ENCODE peak calls at places on chromosomes 16 and 17, in six cellular contexts. J is HepG2, K is Panc1, T is upper lobe of left lung, N is GM12878, I is GM23338. P is an unnamed sample.

GRCh38 chr16:2955779-2956565 is 8.1 kb upstream of the KREMEN2 start:
- ATAC-seq in J (peak), T (no peak), N (peak), I (peak), K (peak), P (no peak)

GRCh38 chr16:17457997-17458396 is 12.8 kb downstream of the XYLT1 start:
- ATAC-seq in I (no peak), N (no peak), K (no peak), T (no peak), J (no peak), P (no peak)

GRCh38 chr16:12639044-12639443 is 164.6 kb downstream of the CPPED1 start:
- ATAC-seq in K (no peak), T (no peak), I (no peak), J (no peak), N (peak), P (no peak)

GRCh38 chr16:88978608-88979346 is 1.8 kb upstream of the CBFA2T3 start:
- ATAC-seq in N (peak), T (no peak), I (no peak), K (no peak), J (no peak), P (no peak)

GRCh38 chr17:37802061-37802460 is 57.2 kb upstream of the HNF1B start:
- ATAC-seq in T (no peak), I (no peak), N (no peak), K (no peak), J (no peak), P (no peak)

GRCh38 chr17:50281739-50282401 is 7.6 kb downstream of the TMEM92 start:
- ATAC-seq in T (no peak), N (no peak), I (no peak), K (no peak), J (no peak), P (no peak)

GRCh38 chr17:80963812-80964211 is 27.8 kb upstream of the CHMP6 start:
- ATAC-seq in K (no peak), J (no peak), T (no peak), I (no peak), N (no peak), P (no peak)

GRCh38 chr16:53504161-53504663 is 1.2 kb upstream of the AKTIP start:
- ATAC-seq in I (no peak), T (peak), J (peak), N (peak), K (no peak), P (no peak)

GRCh38 chr17:50949128-50950001 is 83.2 kb upstream of the TOB1 start:
- ATAC-seq in T (no peak), I (peak), N (no peak), J (peak), K (peak), P (no peak)

GRCh38 chr17:76292567-76292966 is 15.5 kb downstream of the QRICH2 start:
- ATAC-seq in T (no peak), K (no peak), J (no peak), I (no peak), N (no peak), P (no peak)

GRCh38 chr17:1229891-1230571 is 40.2 kb upstream of the BHLHA9 start:
- ATAC-seq in I (no peak), T (peak), J (peak), N (no peak), K (no peak), P (no peak)

GRCh38 chr16:57049678-57050077 is 42.7 kb upstream of the CPNE2 start:
- ATAC-seq in K (no peak), T (no peak), I (no peak), N (peak), J (no peak), P (no peak)

GRCh38 chr17:5686246-5686645 is 101.9 kb upstream of the NLRP1 start:
- ATAC-seq in J (no peak), T (no peak), N (no peak), K (no peak), I (no peak), P (no peak)

GRCh38 chr17:78534492-78535284 is 42.5 kb downstream of the DNAH17 start:
- ATAC-seq in J (no peak), N (no peak), I (no peak), K (no peak), T (peak), P (peak)

GRCh38 chr16:89334050-89334449 is 116.5 kb downstream of the ZNF778 start:
- ATAC-seq in I (no peak), J (peak), K (no peak), T (no peak), N (peak), P (peak)

GRCh38 chr17:43568506-43569082 is 22.5 kb upstream of the ETV4 start:
- ATAC-seq in I (no peak), J (no peak), K (no peak), N (no peak), T (no peak), P (no peak)

GRCh38 chr16:75074920-75075687 is 41.5 kb downstream of the LDHD start:
- ATAC-seq in I (no peak), T (peak), J (no peak), N (peak), K (no peak), P (peak)

GRCh38 chr17:78939615-78940014 is 14.4 kb upstream of the TIMP2 start:
- ATAC-seq in T (no peak), I (no peak), K (no peak), N (no peak), J (no peak), P (no peak)

GRCh38 chr17:48564200-48565023 is 13.7 kb downstream of the HOXB4 start:
- ATAC-seq in K (no peak), J (no peak), N (no peak), I (peak), T (peak), P (peak)

DNA sequence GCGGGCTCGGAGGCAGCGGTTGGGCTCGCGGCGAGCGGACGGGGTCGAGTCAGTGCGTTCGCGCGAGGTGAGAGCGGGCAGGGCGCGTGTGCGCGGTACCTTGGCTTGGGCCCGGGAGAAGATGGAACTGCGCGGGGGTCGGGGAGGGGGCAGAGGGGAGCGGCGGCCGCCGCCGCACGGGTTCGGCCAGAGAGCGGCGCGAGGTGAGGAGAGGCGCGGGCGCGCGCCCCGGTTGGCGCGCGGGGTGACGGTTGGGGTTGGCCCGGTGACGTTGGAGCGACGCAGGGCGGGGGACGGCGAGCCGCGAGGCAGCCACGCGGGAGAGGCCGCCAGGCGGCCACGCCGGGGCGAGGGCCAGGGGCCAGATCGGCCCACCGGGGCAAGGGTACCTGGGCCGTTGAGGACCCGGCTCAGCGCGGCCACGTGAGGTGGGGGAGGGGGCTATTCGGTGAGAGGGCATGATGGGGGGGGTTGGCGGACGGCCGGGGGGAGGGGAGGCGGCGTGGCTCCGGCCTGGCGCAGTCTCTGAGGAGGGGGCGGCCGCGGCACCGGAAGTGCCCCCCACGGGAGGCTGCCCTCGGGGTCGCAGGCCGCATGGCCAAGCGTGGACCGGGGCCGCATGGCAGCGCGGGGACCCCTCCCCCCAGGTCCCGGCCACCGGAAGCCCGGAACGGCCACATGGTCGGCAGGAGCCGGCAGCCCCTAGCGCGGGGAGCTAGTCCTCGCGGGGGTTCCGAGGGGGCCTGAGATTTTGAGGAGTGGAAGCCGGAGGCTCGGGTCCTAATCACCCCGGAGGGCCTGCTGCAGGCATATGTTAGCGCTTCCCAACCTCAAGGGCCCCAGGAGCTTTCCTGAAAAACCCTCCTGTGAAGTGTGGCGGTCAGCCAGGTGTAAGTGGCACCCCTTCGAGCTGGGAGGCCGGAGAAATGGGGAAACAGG is 527 bp downstream of the EIF5A start:
- ATAC-seq in J (peak), N (peak), I (peak), T (peak), K (peak), P (peak)
- TF ChIP-seq CTCF in J (no peak), N (no peak), I (no peak), T (no peak), K (no peak), P (no peak)

GRCh38 chr17:66460558-66460957 is 158.1 kb downstream of the PRKCA start:
- ATAC-seq in N (no peak), J (no peak), T (no peak), K (no peak), I (no peak), P (no peak)

GRCh38 chr17:66461343-66461995 is 159.1 kb downstream of the PRKCA start:
- ATAC-seq in J (no peak), T (no peak), I (no peak), N (no peak), K (no peak), P (no peak)

GRCh38 chr17:66462010-66462409 is 159.6 kb downstream of the PRKCA start:
- ATAC-seq in J (no peak), N (no peak), K (no peak), I (no peak), T (peak), P (no peak)

GRCh38 chr17:66458782-66459181 is 156.4 kb downstream of the PRKCA start:
- ATAC-seq in N (no peak), J (no peak), K (no peak), T (no peak), I (no peak), P (no peak)

DNA sequence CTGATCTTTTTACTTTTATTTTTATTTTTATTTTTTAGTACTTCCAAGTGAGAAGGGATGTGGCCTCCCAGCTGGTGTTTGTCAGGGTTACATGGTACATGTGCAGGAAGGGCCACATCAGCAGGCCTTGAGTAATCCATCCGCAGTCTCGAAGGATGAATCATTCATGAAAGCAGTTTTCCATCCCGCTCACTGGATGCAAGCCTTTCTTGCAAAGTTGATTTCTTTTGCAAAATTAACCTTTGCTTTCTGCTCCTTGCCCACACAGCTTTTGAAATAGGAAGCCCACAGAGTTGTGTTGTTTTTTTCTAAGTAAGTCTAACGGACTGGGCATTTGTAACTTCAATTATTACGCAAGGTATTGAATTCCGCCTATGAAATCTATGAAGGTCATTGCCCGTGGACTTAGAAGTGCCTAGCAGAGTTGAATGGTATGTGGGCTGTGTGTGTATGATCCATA is 157.4 kb downstream of the PRKCA start:
- ATAC-seq in T (peak), J (peak), N (no peak), K (peak), I (no peak), P (peak)
- TF ChIP-seq POLR2AphosphoS5 in T (peak), J (no peak), N (no peak), K (no peak), I (no peak), P (peak)

GRCh38 chr17:18259621-18260331 is 686 bp upstream of the MIEF2 start:
- ATAC-seq in N (no peak), K (peak), J (peak), T (no peak), I (no peak), P (no peak)
- H3K4me3 ChIP-seq in N (peak), K (peak), J (peak), T (peak), I (peak), P (peak)

GRCh38 chr17:59899099-59899498 is 6.2 kb downstream of the RPS6KB1 start:
- ATAC-seq in N (peak), K (no peak), I (no peak), T (peak), J (no peak), P (no peak)
- TF ChIP-seq CTCF in N (peak), K (no peak), I (no peak), T (no peak), J (no peak), P (peak)

GRCh38 chr17:21272250-21272649 is 12.3 kb upstream of the MAP2K3 start:
- ATAC-seq in N (no peak), I (no peak), T (no peak), J (no peak), K (no peak), P (no peak)

GRCh38 chr17:21271767-21272166 is 12.7 kb upstream of the MAP2K3 start:
- ATAC-seq in I (no peak), J (no peak), T (no peak), K (no peak), N (no peak), P (no peak)

GRCh38 chr17:21275579-21276339 is 8.8 kb upstream of the MAP2K3 start:
- ATAC-seq in N (peak), K (peak), J (peak), I (peak), T (peak), P (peak)

GRCh38 chr17:21275047-21275578 is 9.4 kb upstream of the MAP2K3 start:
- ATAC-seq in K (no peak), J (peak), N (peak), T (no peak), I (peak), P (no peak)

DNA sequence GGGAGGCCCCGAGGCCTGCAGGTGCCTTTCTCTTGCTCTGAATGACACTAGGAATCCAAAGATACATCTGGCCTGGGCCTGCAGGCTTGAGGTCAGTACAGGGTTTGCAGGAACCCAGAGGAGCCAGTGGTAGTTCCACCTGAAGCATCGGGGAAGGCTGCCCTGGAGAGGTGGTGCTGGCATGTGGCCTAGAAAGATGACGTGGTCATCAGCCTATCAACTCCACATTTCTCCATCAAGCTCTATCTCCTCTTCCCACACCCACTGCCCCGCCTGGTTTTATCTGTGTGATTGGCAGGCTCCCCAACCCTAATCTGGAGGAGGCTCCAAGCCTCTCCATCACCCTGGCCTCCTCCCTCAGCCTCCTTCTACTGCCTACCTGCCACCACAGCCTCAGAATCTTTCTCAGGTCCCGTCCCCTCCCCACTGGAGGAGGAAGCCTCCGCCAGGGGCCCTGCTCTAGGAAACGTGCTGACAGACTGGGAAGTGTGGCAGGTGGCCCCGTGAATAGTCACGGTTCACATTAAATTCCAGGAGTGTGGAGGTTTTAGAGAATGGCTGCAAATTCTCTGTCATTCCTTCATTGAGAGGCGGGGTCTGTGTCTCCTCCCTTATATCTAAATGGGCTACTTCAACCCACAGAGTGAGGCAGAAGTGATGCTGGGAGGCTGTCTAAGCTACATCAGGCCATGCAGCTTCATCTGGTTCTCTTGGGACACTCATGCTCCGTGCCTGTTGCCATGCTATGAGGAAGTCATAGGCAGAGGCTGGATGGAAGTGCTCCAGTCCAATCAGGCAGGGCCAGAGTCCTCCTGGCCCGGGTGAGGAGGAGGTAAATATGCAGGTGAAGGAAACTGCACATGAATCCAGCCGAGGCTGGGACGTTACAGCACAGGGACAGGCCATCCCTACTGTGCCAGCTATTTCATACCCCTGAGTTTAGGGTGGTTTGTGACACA is 11.4 kb upstream of the MAP2K3 start:
- ATAC-seq in K (no peak), T (no peak), N (no peak), I (no peak), J (no peak), P (no peak)
- TF ChIP-seq POLR2AphosphoS5 in K (no peak), T (no peak), N (no peak), I (no peak), J (no peak), P (no peak)

GRCh38 chr16:47732806-47733150 is 271.6 kb downstream of the PHKB start:
- ATAC-seq in J (no peak), T (no peak), I (peak), N (no peak), K (no peak), P (no peak)
- H3K4me3 ChIP-seq in J (no peak), T (no peak), I (no peak), N (no peak), K (no peak), P (no peak)